ENCODE peak calls at places on chromosomes 4 and X, in five cellular contexts. K, W, S, O and R are unnamed samples.

GRCh38 chr4:56803473-56803872 is 18.0 kb downstream of the SPINK2 start:
- DNase-seq in K (no peak), W (no peak), S (no peak), O (no peak), R (peak)

GRCh38 chrX:86171366-86171765 is 23.1 kb downstream of the DACH2 start:
- DNase-seq in K (no peak), W (no peak), S (peak), O (no peak), R (peak)

GRCh38 chr4:11073621-11074051 is 355.1 kb downstream of the HS3ST1 start:
- DNase-seq in K (no peak), W (peak), S (no peak), O (no peak), R (no peak)

GRCh38 chr4:151486166-151486565 is 77.2 kb downstream of the FHIP1A start:
- DNase-seq in K (no peak), W (no peak), S (no peak), O (no peak), R (no peak)

GRCh38 chr4:85779165-85779564 is 304.2 kb downstream of the ARHGAP24 start:
- DNase-seq in K (no peak), W (no peak), S (no peak), O (no peak), R (no peak)

GRCh38 chrX:17022205-17022604 is 75.7 kb downstream of the REPS2 start:
- DNase-seq in K (no peak), W (no peak), S (no peak), O (no peak), R (peak)

GRCh38 chr4:185774815-185775684 is 36.9 kb downstream of the SORBS2 start:
- DNase-seq in K (no peak), W (no peak), S (no peak), O (no peak), R (no peak)

GRCh38 chr4:175947117-175947722 is 118.4 kb upstream of the WDR17 start:
- DNase-seq in K (no peak), W (no peak), S (no peak), O (no peak), R (no peak)

GRCh38 chr4:624705-625590 is at the start of gene PDE6B:
- DNase-seq in K (no peak), W (no peak), S (no peak), O (no peak), R (no peak)

GRCh38 chrX:101658661-101659477 is 781 bp downstream of the ARMCX2 start:
- DNase-seq in K (peak), W (peak), S (peak), O (peak), R (peak)

GRCh38 chrX:20362268-20363002 is 95.7 kb upstream of the RPS6KA3 start:
- DNase-seq in K (no peak), W (no peak), S (no peak), O (no peak), R (no peak)